ENCODE peak calls at places on chromosomes 16 and 17, in five cellular contexts. One of them, this sample, is unnamed.
A peak's percentile ranks its signal among the peaks of the same experiment; 100 is the strongest.

GRCh38 chr17:17682293-17682736 is 1.1 kb downstream of the RAI1 start:
- DNase-seq in heart left ventricle: peak; percentile 68
- DNase-seq in cardiac muscle cell: peak; percentile 45
- DNase-seq in mammary epithelial cell: peak; percentile 49
- DNase-seq in AG04450: no peak
- DNase-seq in this sample: peak; percentile 28

GRCh38 chr16:11497851-11498289 is 88.8 kb downstream of the LITAF start:
- DNase-seq in heart left ventricle: no peak
- DNase-seq in AG04450: no peak
- DNase-seq in cardiac muscle cell: no peak
- DNase-seq in mammary epithelial cell: peak; percentile 66
- DNase-seq in this sample: peak; percentile 49

GRCh38 chr16:28863929-28864886 is 565 bp downstream of the SH2B1 start:
- DNase-seq in cardiac muscle cell: peak; percentile 47
- DNase-seq in AG04450: no peak
- DNase-seq in mammary epithelial cell: peak; percentile 29
- DNase-seq in heart left ventricle: peak; percentile 39
- DNase-seq in this sample: peak; percentile 64

GRCh38 chr17:27980035-27980434 is 62.4 kb upstream of the NLK start:
- DNase-seq in AG04450: peak; percentile 7
- DNase-seq in mammary epithelial cell: peak; percentile 81
- DNase-seq in cardiac muscle cell: no peak
- DNase-seq in heart left ventricle: no peak
- DNase-seq in this sample: peak; percentile 79

GRCh38 chr16:86809458-86809955 is 231.2 kb downstream of the FOXL1 start:
- DNase-seq in cardiac muscle cell: no peak
- DNase-seq in mammary epithelial cell: peak; percentile 92
- DNase-seq in heart left ventricle: no peak
- DNase-seq in AG04450: peak; percentile 55
- DNase-seq in this sample: peak; percentile 78

GRCh38 chr16:74720579-74720978 is 19.9 kb upstream of the MLKL start:
- DNase-seq in AG04450: no peak
- DNase-seq in heart left ventricle: no peak
- DNase-seq in cardiac muscle cell: no peak
- DNase-seq in mammary epithelial cell: no peak
- DNase-seq in this sample: no peak

GRCh38 chr17:58333396-58334207 is 5.0 kb upstream of the TSPOAP1 start:
- DNase-seq in AG04450: no peak
- DNase-seq in heart left ventricle: no peak
- DNase-seq in mammary epithelial cell: no peak
- DNase-seq in cardiac muscle cell: no peak
- DNase-seq in this sample: no peak

GRCh38 chr17:42779942-42780815 is at the start of gene WNK4:
- DNase-seq in cardiac muscle cell: peak; percentile 46
- DNase-seq in AG04450: no peak
- DNase-seq in mammary epithelial cell: no peak
- DNase-seq in heart left ventricle: no peak
- DNase-seq in this sample: no peak

GRCh38 chr17:83031321-83031945 is 48.0 kb upstream of the METRNL start:
- DNase-seq in AG04450: no peak
- DNase-seq in heart left ventricle: no peak
- DNase-seq in mammary epithelial cell: no peak
- DNase-seq in cardiac muscle cell: no peak
- DNase-seq in this sample: no peak

GRCh38 chr17:39174907-39175694 is 9.1 kb upstream of the ARL5C start:
- DNase-seq in AG04450: no peak
- DNase-seq in mammary epithelial cell: no peak
- DNase-seq in heart left ventricle: peak; percentile 89
- DNase-seq in cardiac muscle cell: peak; percentile 90
- DNase-seq in this sample: peak; percentile 63

GRCh38 chr16:65315004-65315398 is 193.1 kb upstream of the CDH11 start:
- DNase-seq in heart left ventricle: peak; percentile 70
- DNase-seq in AG04450: no peak
- DNase-seq in mammary epithelial cell: no peak
- DNase-seq in cardiac muscle cell: no peak
- DNase-seq in this sample: peak; percentile 92

GRCh38 chr16:27640277-27640600 is 90.3 kb downstream of the KATNIP start:
- DNase-seq in heart left ventricle: no peak
- DNase-seq in AG04450: no peak
- DNase-seq in cardiac muscle cell: no peak
- DNase-seq in mammary epithelial cell: peak; percentile 56
- DNase-seq in this sample: no peak

GRCh38 chr17:760371-760770 is 8.3 kb upstream of the GEMIN4 start:
- DNase-seq in heart left ventricle: peak; percentile 72
- DNase-seq in mammary epithelial cell: no peak
- DNase-seq in AG04450: no peak
- DNase-seq in cardiac muscle cell: no peak
- DNase-seq in this sample: no peak

GRCh38 chr16:2462031-2462866 is 2.3 kb downstream of the TEDC2 start:
- DNase-seq in mammary epithelial cell: no peak
- DNase-seq in heart left ventricle: no peak
- DNase-seq in AG04450: no peak
- DNase-seq in cardiac muscle cell: no peak
- DNase-seq in this sample: no peak

GRCh38 chr16:2460916-2461315 is 1.0 kb downstream of the TEDC2 start:
- DNase-seq in AG04450: no peak
- DNase-seq in heart left ventricle: no peak
- DNase-seq in cardiac muscle cell: no peak
- DNase-seq in mammary epithelial cell: no peak
- DNase-seq in this sample: no peak

GRCh38 chr16:2458887-2459646 is 842 bp upstream of the TEDC2 start:
- DNase-seq in cardiac muscle cell: no peak
- DNase-seq in mammary epithelial cell: no peak
- DNase-seq in heart left ventricle: no peak
- DNase-seq in AG04450: no peak
- DNase-seq in this sample: no peak

GRCh38 chr16:2459647-2460390 is at the start of gene TEDC2:
- DNase-seq in AG04450: peak; percentile 74
- DNase-seq in mammary epithelial cell: peak; percentile 92
- DNase-seq in cardiac muscle cell: peak; percentile 98
- DNase-seq in heart left ventricle: peak; percentile 98
- DNase-seq in this sample: peak; percentile 83

GRCh38 chr16:2460391-2460713 is 443 bp downstream of the TEDC2 start:
- DNase-seq in cardiac muscle cell: no peak
- DNase-seq in heart left ventricle: no peak
- DNase-seq in mammary epithelial cell: no peak
- DNase-seq in AG04450: no peak
- DNase-seq in this sample: no peak
- H3K4me3 ChIP-seq in cardiac muscle cell: peak overlapping the region; percentile 42
- H3K4me3 ChIP-seq in heart left ventricle: peak overlapping the region; percentile 62
- H3K4me3 ChIP-seq in mammary epithelial cell: peak overlapping the region; percentile 60
- H3K4me3 ChIP-seq in AG04450: peak overlapping the region; percentile 70
- H3K4me3 ChIP-seq in this sample: peak overlapping the region; percentile 71

GRCh38 chr17:48840441-48840840 is 9.6 kb downstream of the CALCOCO2 start:
- DNase-seq in mammary epithelial cell: no peak
- DNase-seq in heart left ventricle: no peak
- DNase-seq in AG04450: no peak
- DNase-seq in cardiac muscle cell: no peak
- DNase-seq in this sample: peak; percentile 27
- H3K4me3 ChIP-seq in mammary epithelial cell: no peak overlapping the region
- H3K4me3 ChIP-seq in heart left ventricle: no peak overlapping the region
- H3K4me3 ChIP-seq in AG04450: no peak overlapping the region
- H3K4me3 ChIP-seq in cardiac muscle cell: no peak overlapping the region
- H3K4me3 ChIP-seq in this sample: no peak overlapping the region

GRCh38 chr17:30217054-30217453 is 18.4 kb downstream of the SLC6A4 start:
- DNase-seq in heart left ventricle: no peak
- DNase-seq in cardiac muscle cell: no peak
- DNase-seq in AG04450: no peak
- DNase-seq in mammary epithelial cell: no peak
- DNase-seq in this sample: no peak

GRCh38 chr17:30210366-30210765 is 25.1 kb downstream of the SLC6A4 start:
- DNase-seq in AG04450: no peak
- DNase-seq in heart left ventricle: no peak
- DNase-seq in cardiac muscle cell: no peak
- DNase-seq in mammary epithelial cell: no peak
- DNase-seq in this sample: no peak

GRCh38 chr17:30211371-30211770 is 24.1 kb downstream of the SLC6A4 start:
- DNase-seq in heart left ventricle: no peak
- DNase-seq in AG04450: no peak
- DNase-seq in cardiac muscle cell: no peak
- DNase-seq in mammary epithelial cell: no peak
- DNase-seq in this sample: no peak

GRCh38 chr17:30210901-30211300 is 24.6 kb downstream of the SLC6A4 start:
- DNase-seq in cardiac muscle cell: no peak
- DNase-seq in heart left ventricle: no peak
- DNase-seq in mammary epithelial cell: no peak
- DNase-seq in AG04450: no peak
- DNase-seq in this sample: no peak

DNA sequence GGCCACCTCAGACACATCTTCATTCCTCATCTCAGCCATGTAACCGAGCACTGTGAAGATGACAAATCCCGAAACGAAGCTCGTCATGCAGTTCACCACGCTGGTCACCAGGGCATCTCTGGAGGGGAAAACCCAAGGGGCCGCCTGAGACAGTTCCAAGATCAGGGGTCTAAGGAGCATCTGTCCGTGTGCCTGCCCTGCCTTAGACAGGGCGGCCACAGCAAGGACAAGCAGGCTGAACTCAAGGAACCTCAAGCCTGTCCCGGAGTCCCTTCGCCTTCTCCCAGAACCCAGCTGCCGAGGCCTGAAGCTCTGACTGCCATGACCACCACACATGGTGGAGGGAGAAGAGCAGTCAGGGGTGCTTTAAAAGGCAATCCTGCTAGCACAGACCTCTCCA is 22.7 kb downstream of the SLC6A4 start:
- DNase-seq in heart left ventricle: no peak
- DNase-seq in mammary epithelial cell: no peak
- DNase-seq in cardiac muscle cell: no peak
- DNase-seq in AG04450: no peak
- DNase-seq in this sample: no peak
- H3K4me3 ChIP-seq in heart left ventricle: no peak overlapping the region
- H3K4me3 ChIP-seq in mammary epithelial cell: no peak overlapping the region
- H3K4me3 ChIP-seq in cardiac muscle cell: no peak overlapping the region
- H3K4me3 ChIP-seq in AG04450: no peak overlapping the region
- H3K4me3 ChIP-seq in this sample: no peak overlapping the region

GRCh38 chr17:81806461-81807209 is 2.7 kb downstream of the GCGR start:
- DNase-seq in cardiac muscle cell: no peak
- DNase-seq in heart left ventricle: no peak
- DNase-seq in AG04450: no peak
- DNase-seq in mammary epithelial cell: no peak
- DNase-seq in this sample: no peak

GRCh38 chr17:81805707-81806460 is 1.9 kb downstream of the GCGR start:
- DNase-seq in AG04450: no peak
- DNase-seq in cardiac muscle cell: no peak
- DNase-seq in heart left ventricle: no peak
- DNase-seq in mammary epithelial cell: no peak
- DNase-seq in this sample: no peak

GRCh38 chr17:81802856-81803643 is 900 bp upstream of the GCGR start:
- DNase-seq in mammary epithelial cell: no peak
- DNase-seq in cardiac muscle cell: no peak
- DNase-seq in heart left ventricle: no peak
- DNase-seq in AG04450: no peak
- DNase-seq in this sample: no peak

GRCh38 chr17:81803728-81804558 is at the start of gene GCGR:
- DNase-seq in heart left ventricle: no peak
- DNase-seq in AG04450: no peak
- DNase-seq in mammary epithelial cell: no peak
- DNase-seq in cardiac muscle cell: peak; percentile 40
- DNase-seq in this sample: no peak

DNA sequence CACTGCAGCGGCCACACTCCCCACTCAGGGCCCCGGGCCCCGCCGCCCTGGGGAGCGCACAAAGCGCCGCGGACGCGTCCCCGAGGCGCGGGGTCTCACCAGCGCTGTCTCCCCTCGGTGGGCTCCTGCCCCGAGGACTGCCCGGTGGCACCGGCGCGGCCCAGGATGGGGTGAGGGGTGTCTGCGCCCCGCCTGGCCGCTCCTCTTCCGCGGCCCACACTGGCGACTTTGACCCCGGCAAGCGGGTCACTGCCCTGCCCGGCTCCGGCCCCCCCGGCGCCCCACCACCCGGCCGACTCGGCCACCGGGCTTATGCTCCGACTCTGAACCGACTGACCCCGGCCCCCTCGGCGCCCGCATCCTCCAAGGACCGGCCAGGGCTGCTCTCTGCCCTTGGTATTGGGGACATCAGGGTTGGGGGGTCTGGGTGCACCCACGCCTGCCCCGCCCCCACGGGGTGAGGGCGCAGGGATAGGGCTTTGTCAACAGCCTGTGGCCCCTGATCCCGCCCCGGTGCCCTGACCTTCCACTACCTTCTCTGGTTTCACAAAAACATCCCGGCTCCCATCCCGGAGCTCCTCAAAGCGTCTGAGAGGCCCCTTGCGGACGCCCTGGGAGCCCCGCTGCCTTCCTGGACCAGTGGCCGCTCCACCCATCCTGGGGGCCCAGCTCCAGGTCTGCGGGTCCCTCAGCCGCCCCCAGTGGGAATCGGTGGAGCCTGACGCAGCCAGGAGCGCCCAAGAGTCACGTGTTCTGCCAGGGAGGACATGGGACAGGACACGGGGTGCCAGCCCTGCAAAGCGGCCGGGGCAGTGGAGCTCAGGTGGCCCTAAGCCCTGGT is 829 bp downstream of the GCGR start:
- DNase-seq in cardiac muscle cell: no peak
- DNase-seq in heart left ventricle: no peak
- DNase-seq in mammary epithelial cell: no peak
- DNase-seq in AG04450: no peak
- DNase-seq in this sample: no peak
- H3K4me3 ChIP-seq in cardiac muscle cell: peak overlapping the region; percentile 26
- H3K4me3 ChIP-seq in heart left ventricle: no peak overlapping the region
- H3K4me3 ChIP-seq in mammary epithelial cell: no peak overlapping the region
- H3K4me3 ChIP-seq in AG04450: no peak overlapping the region
- H3K4me3 ChIP-seq in this sample: no peak overlapping the region

GRCh38 chr17:79814624-79814965 is 17.7 kb upstream of the CBX8 start:
- DNase-seq in mammary epithelial cell: no peak
- DNase-seq in AG04450: no peak
- DNase-seq in cardiac muscle cell: no peak
- DNase-seq in heart left ventricle: no peak
- DNase-seq in this sample: no peak
- H3K4me3 ChIP-seq in mammary epithelial cell: peak overlapping the region; percentile 28
- H3K4me3 ChIP-seq in AG04450: no peak overlapping the region
- H3K4me3 ChIP-seq in cardiac muscle cell: no peak overlapping the region
- H3K4me3 ChIP-seq in heart left ventricle: no peak overlapping the region
- H3K4me3 ChIP-seq in this sample: no peak overlapping the region

GRCh38 chr16:53211253-53211652 is 156.5 kb downstream of the CHD9 start:
- DNase-seq in AG04450: no peak
- DNase-seq in cardiac muscle cell: no peak
- DNase-seq in heart left ventricle: no peak
- DNase-seq in mammary epithelial cell: no peak
- DNase-seq in this sample: no peak
- H3K4me3 ChIP-seq in AG04450: peak overlapping the region; percentile 70
- H3K4me3 ChIP-seq in cardiac muscle cell: peak overlapping the region; percentile 85
- H3K4me3 ChIP-seq in heart left ventricle: peak overlapping the region; percentile 59
- H3K4me3 ChIP-seq in mammary epithelial cell: no peak overlapping the region
- H3K4me3 ChIP-seq in this sample: peak overlapping the region; percentile 38

GRCh38 chr17:70879389-70879788 is 710.1 kb downstream of the KCNJ2 start:
- DNase-seq in heart left ventricle: no peak
- DNase-seq in AG04450: no peak
- DNase-seq in cardiac muscle cell: no peak
- DNase-seq in mammary epithelial cell: no peak
- DNase-seq in this sample: no peak
- H3K4me3 ChIP-seq in heart left ventricle: no peak overlapping the region
- H3K4me3 ChIP-seq in AG04450: no peak overlapping the region
- H3K4me3 ChIP-seq in cardiac muscle cell: no peak overlapping the region
- H3K4me3 ChIP-seq in mammary epithelial cell: no peak overlapping the region
- H3K4me3 ChIP-seq in this sample: no peak overlapping the region

This sample was measured in fibroblast of the aortic adventitia.